ENCODE peak calls at places on chromosomes 3 and 15, in eight cellular contexts. V, W, M, S, C, Q, E and P are unnamed samples.

GRCh38 chr3:100957407-100958100 is 35.7 kb downstream of the ABI3BP start:
- DNase-seq in V (no peak), W (no peak), M (no peak), S (no peak), C (no peak), Q (no peak), E (no peak), P (no peak)

GRCh38 chr3:45677045-45677436 is 12.2 kb upstream of the SACM1L start:
- DNase-seq in V (no peak), W (no peak), M (peak; percentile 39), S (no peak), C (peak; percentile 48), Q (no peak), E (no peak), P (no peak)

GRCh38 chr15:70777156-70777926 is 14.0 kb upstream of the UACA start:
- DNase-seq in V (no peak), W (no peak), M (no peak), S (no peak), C (no peak), Q (peak; percentile 70), E (no peak), P (no peak)

GRCh38 chr15:89442671-89443307 is 53.6 kb downstream of the RHCG start:
- DNase-seq in V (no peak), W (no peak), M (no peak), S (peak; percentile 41), C (no peak), Q (no peak), E (peak; percentile 88), P (peak; percentile 41)

GRCh38 chr3:172323894-172324590 is 124.2 kb downstream of the GHSR start:
- DNase-seq in V (no peak), W (no peak), M (no peak), S (no peak), C (no peak), Q (no peak), E (no peak), P (no peak)

GRCh38 chr3:160447544-160447943 is 2.0 kb downstream of the TRIM59 start:
- DNase-seq in V (no peak), W (no peak), M (no peak), S (no peak), C (no peak), Q (peak; percentile 36), E (no peak), P (no peak)

GRCh38 chr3:171110715-171111114 is 84.2 kb upstream of the SLC2A2 start:
- DNase-seq in V (no peak), W (no peak), M (no peak), S (no peak), C (no peak), Q (no peak), E (no peak), P (no peak)

GRCh38 chr3:57992430-57993213 is 15.6 kb upstream of the FLNB start:
- DNase-seq in V (no peak), W (no peak), M (no peak), S (no peak), C (no peak), Q (no peak), E (peak; percentile 81), P (no peak)

GRCh38 chr3:54213910-54214309 is 91.6 kb downstream of the CACNA2D3 start:
- DNase-seq in V (no peak), W (no peak), M (no peak), S (no peak), C (no peak), Q (no peak), E (no peak), P (no peak)